ENCODE peak calls at places on chromosomes 2 and 18, in seven cellular contexts. S, L, I, X, A, U and F are unnamed samples.

GRCh38 chr18:78767648-78768071 is 212.0 kb upstream of the SALL3 start:
- DNase-seq in L (no peak), U (no peak), S (no peak), I (no peak), A (no peak), X (no peak), F (no peak)

GRCh38 chr2:444937-445884 is 157.3 kb upstream of the ALKAL2 start:
- DNase-seq in S (no peak), L (no peak), A (no peak), X (no peak), U (no peak), I (no peak), F (no peak)

GRCh38 chr18:48137354-48138208 is 207.1 kb upstream of the SMAD2 start:
- DNase-seq in U (no peak), S (no peak), X (no peak), I (peak), A (no peak), L (no peak), F (no peak)

GRCh38 chr2:95274291-95275150 is at the start of gene PROM2:
- DNase-seq in X (peak), S (no peak), L (no peak), U (no peak), I (peak), A (no peak), F (peak)

GRCh38 chr2:26602575-26602974 is 38.6 kb downstream of the CIB4 start:
- DNase-seq in L (no peak), X (no peak), A (no peak), S (no peak), U (no peak), I (no peak), F (no peak)

GRCh38 chr2:174669321-174669720 is 71.7 kb upstream of the WIPF1 start:
- DNase-seq in L (no peak), S (no peak), X (no peak), A (no peak), U (no peak), I (no peak), F (no peak)

GRCh38 chr2:196233033-196233807 is 61.8 kb upstream of the STK17B start:
- DNase-seq in A (peak), U (peak), S (no peak), L (no peak), X (peak), I (no peak), F (peak)

GRCh38 chr2:26911911-26912861 is 58.3 kb upstream of the MAPRE3 start:
- DNase-seq in I (peak), S (no peak), U (no peak), A (no peak), X (no peak), L (no peak), F (no peak)

GRCh38 chr2:60995376-60995775 is 22.1 kb upstream of the PEX13 start:
- DNase-seq in I (no peak), L (no peak), S (no peak), U (no peak), X (no peak), A (no peak), F (no peak)

GRCh38 chr18:50011813-50012445 is 183.0 kb downstream of the MYO5B start:
- DNase-seq in I (no peak), U (no peak), X (no peak), L (no peak), S (no peak), A (peak), F (peak)

GRCh38 chr18:36724591-36725001 is 104.2 kb downstream of the TPGS2 start:
- DNase-seq in I (no peak), L (no peak), S (no peak), X (no peak), A (peak), U (no peak), F (no peak)

GRCh38 chr18:49025426-49025766 is 74.6 kb upstream of the SMAD7 start:
- DNase-seq in U (no peak), X (no peak), L (no peak), I (no peak), S (no peak), A (no peak), F (no peak)

GRCh38 chr2:66515743-66516142 is 80.8 kb downstream of the MEIS1 start:
- DNase-seq in L (no peak), A (no peak), X (no peak), S (no peak), U (no peak), I (no peak), F (no peak)

GRCh38 chr2:140440815-140441214 is 1660.6 kb upstream of the NXPH2 start:
- DNase-seq in I (no peak), A (no peak), S (no peak), U (no peak), X (no peak), L (no peak), F (no peak)

GRCh38 chr2:143685439-143686078 is 556.3 kb downstream of the ARHGAP15 start:
- DNase-seq in U (no peak), A (no peak), L (no peak), I (no peak), X (no peak), S (no peak), F (no peak)

GRCh38 chr2:9594361-9595063 is 36.3 kb downstream of the YWHAQ start:
- DNase-seq in I (no peak), X (peak), U (peak), S (no peak), L (no peak), A (peak), F (no peak)

GRCh38 chr2:42978887-42979415 is 186.6 kb upstream of the HAAO start:
- DNase-seq in U (no peak), I (no peak), L (no peak), X (no peak), A (no peak), S (no peak), F (no peak)

GRCh38 chr2:63053235-63053888 is 2.7 kb downstream of the OTX1 start:
- DNase-seq in X (no peak), S (no peak), I (peak), U (no peak), A (no peak), L (no peak), F (no peak)

GRCh38 chr18:12625242-12625641 is 32.7 kb downstream of the SPIRE1 start:
- DNase-seq in L (no peak), U (no peak), A (no peak), S (no peak), X (no peak), I (no peak), F (no peak)

GRCh38 chr18:33839452-33840225 is 261.6 kb downstream of the ASXL3 start:
- DNase-seq in I (peak), X (peak), S (no peak), L (peak), A (peak), U (no peak), F (peak)

GRCh38 chr2:145595296-145595695 is 1075.4 kb upstream of the ZEB2 start:
- DNase-seq in U (no peak), A (no peak), X (no peak), L (no peak), I (no peak), S (no peak), F (no peak)

GRCh38 chr2:230990131-230990898 is 5.6 kb upstream of the SPATA3 start:
- DNase-seq in A (no peak), L (no peak), S (no peak), X (no peak), I (no peak), U (no peak), F (no peak)

GRCh38 chr2:217074576-217075224 is 214.8 kb upstream of the TNP1 start:
- DNase-seq in X (no peak), I (no peak), U (no peak), L (no peak), A (peak), S (no peak), F (no peak)

GRCh38 chr2:232645061-232645460 is 11.7 kb downstream of the EFHD1 start:
- DNase-seq in U (no peak), A (no peak), I (no peak), S (no peak), X (no peak), L (no peak), F (no peak)

GRCh38 chr2:2333076-2333475 is 2.0 kb upstream of the MYT1L start:
- DNase-seq in L (no peak), X (no peak), S (no peak), I (no peak), U (no peak), A (no peak), F (peak)

GRCh38 chr2:234930397-234930796 is 21.4 kb upstream of the SH3BP4 start:
- DNase-seq in X (no peak), U (no peak), I (no peak), S (no peak), L (no peak), A (no peak), F (no peak)

GRCh38 chr18:22280453-22280750 is 111.0 kb downstream of the GATA6 start:
- DNase-seq in A (no peak), S (no peak), X (no peak), I (no peak), U (no peak), L (no peak), F (no peak)

GRCh38 chr18:70329076-70329475 is 40.2 kb downstream of the SOCS6 start:
- DNase-seq in S (no peak), I (no peak), A (no peak), X (no peak), U (no peak), L (no peak), F (no peak)

GRCh38 chr18:45652703-45653490 is 37.6 kb downstream of the SLC14A2 start:
- DNase-seq in X (no peak), U (no peak), S (no peak), L (no peak), A (peak), I (no peak), F (no peak)

GRCh38 chr2:11248-11941 is 34.9 kb downstream of the FAM110C start:
- DNase-seq in X (peak), A (peak), I (peak), S (no peak), L (peak), U (peak), F (peak)

GRCh38 chr2:128263902-128264331 is 54.8 kb downstream of the HS6ST1 start:
- DNase-seq in S (no peak), X (no peak), I (no peak), L (no peak), U (no peak), A (no peak), F (no peak)

GRCh38 chr2:71611781-71612545 is 158.6 kb downstream of the DYSF start:
- DNase-seq in U (peak), A (no peak), I (no peak), X (no peak), L (no peak), S (no peak), F (no peak)

GRCh38 chr2:22691666-22692065 is 693.3 kb upstream of the KLHL29 start:
- DNase-seq in L (no peak), X (no peak), U (no peak), I (no peak), A (no peak), S (no peak), F (no peak)

GRCh38 chr18:50287028-50287440 is 458 bp downstream of the CXXC1 start:
- DNase-seq in U (no peak), L (no peak), A (no peak), I (no peak), S (no peak), X (no peak), F (no peak)

GRCh38 chr2:69253033-69253535 is 133.9 kb downstream of the GFPT1 start:
- DNase-seq in L (no peak), U (no peak), I (no peak), A (no peak), S (no peak), X (no peak), F (no peak)

GRCh38 chr18:49510393-49511115 is 23.5 kb upstream of the C18orf32 start:
- DNase-seq in U (peak), L (peak), I (peak), S (no peak), A (peak), X (peak), F (no peak)

GRCh38 chr2:114049826-114050225 is 159.9 kb downstream of the ACTR3 start:
- DNase-seq in A (no peak), X (no peak), L (no peak), S (no peak), U (no peak), I (no peak), F (no peak)

GRCh38 chr2:192007819-192008218 is 160.9 kb upstream of the CAVIN2 start:
- DNase-seq in I (no peak), S (no peak), L (no peak), A (peak), U (no peak), X (no peak), F (no peak)

GRCh38 chr2:132721938-132722337 is 51.9 kb upstream of the LYPD1 start:
- DNase-seq in L (no peak), U (no peak), S (no peak), I (no peak), A (no peak), X (no peak), F (no peak)

GRCh38 chr2:132720393-132720792 is 50.4 kb upstream of the LYPD1 start:
- DNase-seq in L (no peak), U (no peak), S (no peak), X (no peak), A (no peak), I (no peak), F (no peak)

GRCh38 chr2:132729572-132729971 is 59.6 kb upstream of the LYPD1 start:
- DNase-seq in X (no peak), I (no peak), L (no peak), A (no peak), S (no peak), U (no peak), F (no peak)

GRCh38 chr2:132725134-132725533 is 55.1 kb upstream of the LYPD1 start:
- DNase-seq in L (no peak), A (no peak), X (no peak), U (no peak), I (no peak), S (no peak), F (no peak)

DNA sequence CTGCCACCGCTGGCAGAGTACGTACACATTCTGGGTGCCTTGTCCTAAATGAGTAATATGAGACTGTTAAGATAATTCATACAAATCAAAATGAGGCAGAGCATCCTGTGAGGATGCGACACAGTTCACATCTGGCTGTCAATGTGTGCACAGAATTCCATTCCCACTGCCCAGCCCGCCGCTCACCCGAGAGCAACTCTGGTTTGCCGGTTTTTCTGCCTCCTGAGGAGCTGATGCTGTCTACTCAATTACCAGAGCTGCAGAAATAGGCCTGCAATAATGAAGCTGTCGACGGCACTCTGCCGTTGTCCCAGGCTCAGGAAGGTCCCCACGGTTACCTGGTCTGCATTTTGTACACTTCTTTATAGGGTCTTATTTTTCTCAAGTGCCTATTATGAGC is 55.7 kb upstream of the LYPD1 start:
- DNase-seq in X (no peak), L (no peak), S (no peak), A (no peak), U (no peak), I (no peak), F (no peak)
- H3K4me3 ChIP-seq in X (no peak), L (no peak), S (no peak), A (no peak), U (no peak), I (no peak), F (no peak)

GRCh38 chr2:197311521-197312033 is 997 bp upstream of the ANKRD44 start:
- DNase-seq in X (no peak), I (no peak), U (no peak), S (no peak), L (no peak), A (no peak), F (no peak)

GRCh38 chr2:197308635-197309368 is 1.8 kb downstream of the ANKRD44 start:
- DNase-seq in X (no peak), S (no peak), U (no peak), A (no peak), L (no peak), I (no peak), F (no peak)

GRCh38 chr2:197310940-197311485 is 433 bp upstream of the ANKRD44 start:
- DNase-seq in A (peak), X (no peak), S (peak), L (no peak), U (no peak), I (no peak), F (no peak)

GRCh38 chr2:197309369-197310231 is 980 bp downstream of the ANKRD44 start:
- DNase-seq in U (peak), I (peak), A (peak), L (peak), X (peak), S (no peak), F (no peak)

GRCh38 chr2:197310271-197310939 is at the start of gene ANKRD44:
- DNase-seq in U (peak), I (peak), A (peak), S (peak), X (peak), L (peak), F (peak)
- TF ChIP-seq CTCF in U (peak), I (no peak), A (no peak), S (peak), X (peak), L (no peak), F (peak)

DNA sequence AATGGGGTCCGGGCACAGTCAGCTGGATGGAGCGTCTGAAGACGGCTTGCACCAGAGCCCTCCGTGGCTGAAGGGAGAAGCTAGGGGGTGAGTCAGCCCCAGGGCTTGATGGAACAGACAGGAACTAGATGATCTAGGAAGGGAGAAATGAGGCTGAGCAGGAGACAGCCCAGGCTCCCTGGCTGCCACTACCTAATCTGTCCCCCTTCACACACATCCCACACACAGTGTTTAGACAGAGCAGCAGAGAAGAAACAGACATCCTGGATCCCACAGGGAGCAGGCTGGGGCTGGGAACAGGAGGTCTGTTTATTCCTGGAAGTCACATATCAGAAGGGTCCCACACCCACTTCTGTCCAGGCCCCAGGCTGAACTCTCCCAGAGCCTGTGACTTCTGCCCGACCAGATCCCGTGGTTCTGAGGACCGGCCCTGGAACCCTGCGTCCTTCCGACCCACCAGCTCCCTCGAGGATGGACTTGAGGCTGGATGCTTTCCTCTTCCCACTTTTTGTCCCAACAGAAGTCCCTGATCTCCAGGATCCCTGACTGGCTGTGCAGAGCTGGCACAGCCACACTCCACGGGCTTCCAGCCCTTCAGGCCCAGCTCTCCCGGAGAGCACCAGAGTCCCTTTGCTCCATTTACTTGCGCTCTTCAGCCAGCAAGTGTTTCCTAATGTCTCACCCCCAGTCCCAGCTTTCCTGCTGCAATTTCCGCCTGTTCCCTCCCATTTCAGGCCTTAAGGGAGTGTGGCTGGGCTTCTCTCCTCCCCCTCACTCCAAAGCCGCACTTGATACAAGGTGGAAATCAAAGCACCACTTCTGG is 1.5 kb upstream of the GPBAR1 start:
- DNase-seq in L (no peak), A (peak), S (no peak), X (peak), I (peak), U (no peak), F (no peak)
- H3K4me3 ChIP-seq in L (no peak), A (no peak), S (no peak), X (no peak), I (no peak), U (no peak), F (no peak)

GRCh38 chr2:72630767-72631166 is 195.1 kb downstream of the EXOC6B start:
- DNase-seq in U (no peak), I (no peak), S (no peak), L (no peak), X (no peak), A (no peak), F (no peak)
- TF ChIP-seq CTCF in U (no peak), I (no peak), S (no peak), L (no peak), X (no peak), A (no peak), F (no peak)

GRCh38 chr18:28175047-28175929 is 1.6 kb downstream of the CDH2 start:
- DNase-seq in S (no peak), L (no peak), I (peak), X (peak), A (peak), U (peak), F (no peak)
- H3K4me3 ChIP-seq in S (peak), L (peak), I (peak), X (peak), A (peak), U (peak), F (no peak)

GRCh38 chr2:28231110-28231621 is 161.5 kb upstream of the FOSL2 start:
- DNase-seq in X (no peak), S (no peak), U (peak), L (no peak), I (no peak), A (peak), F (no peak)

GRCh38 chr2:28227498-28227897 is 165.2 kb upstream of the FOSL2 start:
- DNase-seq in S (no peak), U (no peak), L (no peak), I (peak), A (no peak), X (no peak), F (no peak)

GRCh38 chr2:28226558-28226957 is 166.1 kb upstream of the FOSL2 start:
- DNase-seq in U (no peak), A (no peak), X (no peak), L (no peak), I (no peak), S (no peak), F (no peak)

GRCh38 chr2:28225472-28225915 is 167.2 kb upstream of the FOSL2 start:
- DNase-seq in L (no peak), X (no peak), I (no peak), S (no peak), A (no peak), U (no peak), F (no peak)

GRCh38 chr2:28228419-28228995 is 164.2 kb upstream of the FOSL2 start:
- DNase-seq in L (no peak), U (no peak), S (no peak), I (no peak), X (no peak), A (no peak), F (no peak)
- TF ChIP-seq CTCF in L (no peak), U (peak), S (no peak), I (peak), X (peak), A (peak), F (no peak)

DNA sequence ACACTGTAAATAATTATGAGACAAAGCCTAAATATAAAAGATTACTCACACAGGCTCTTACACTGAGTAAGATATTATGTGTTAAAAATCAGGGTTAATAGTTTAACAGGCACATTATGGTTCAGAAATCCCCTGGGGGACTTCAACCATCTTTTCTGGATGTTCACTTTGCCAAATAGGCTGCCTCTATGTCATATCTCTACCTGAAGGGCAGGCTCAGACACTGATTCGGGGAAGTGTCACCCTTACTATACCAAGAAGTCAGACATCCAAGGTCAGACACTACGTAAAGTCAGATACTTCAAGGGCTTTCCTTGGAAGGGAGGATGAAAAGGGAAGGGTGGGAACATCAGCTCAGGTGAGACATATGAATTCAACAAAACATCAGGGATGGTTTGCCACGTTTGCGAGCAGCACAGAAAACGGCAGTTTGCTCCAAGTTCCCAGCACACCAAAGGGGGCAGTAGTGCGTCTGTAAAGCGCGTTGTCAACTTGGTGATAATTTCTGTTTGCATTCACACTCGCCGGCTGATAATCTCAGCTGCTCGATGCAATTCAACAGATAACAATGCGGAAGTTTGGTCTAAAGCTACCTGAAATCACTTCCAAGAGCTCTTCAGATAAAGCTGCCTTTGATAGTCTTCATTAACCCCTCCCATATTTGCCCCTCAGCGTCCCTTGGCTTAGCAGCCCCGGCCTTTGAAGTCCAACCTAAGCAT is 909 bp upstream of the RASGRP3 start:
- DNase-seq in L (peak), S (peak), A (peak), U (peak), X (peak), I (peak), F (peak)
- H3K4me3 ChIP-seq in L (peak), S (peak), A (peak), U (peak), X (peak), I (peak), F (peak)

GRCh38 chr2:40760071-40760666 is 308.3 kb upstream of the SLC8A1 start:
- DNase-seq in X (peak), I (peak), U (peak), S (no peak), L (no peak), A (peak), F (no peak)
- TF ChIP-seq CTCF in X (peak), I (peak), U (peak), S (peak), L (peak), A (peak), F (peak)